ENCODE peak calls at places on chromosomes 2 and 18, in six cellular contexts. U is MCF 10A; Q is BJ; T is Calu3; Z is fibroblast of mammary gland; R is CD8-positive, alpha-beta T cell. S is an unnamed sample.
A peak's percentile ranks its signal among the peaks of the same experiment; 100 is the strongest.

GRCh38 chr18:10139783-10140410 is 226.1 kb downstream of the VAPA start:
- DNase-seq in Z (peak; percentile 72), R (no peak), Q (peak; percentile 39), T (no peak), U (peak; percentile 40), S (no peak)

GRCh38 chr18:37383036-37383788 is 182.4 kb downstream of the CELF4 start:
- DNase-seq in Q (no peak), U (no peak), T (no peak), Z (no peak), R (no peak), S (no peak)

GRCh38 chr2:3040066-3040428 is 337.6 kb downstream of the EIPR1 start:
- DNase-seq in T (no peak), Q (no peak), Z (no peak), U (no peak), R (no peak), S (no peak)

GRCh38 chr2:26850002-26850431 is 2.1 kb downstream of the DPYSL5 start:
- DNase-seq in T (no peak), Q (no peak), U (no peak), R (no peak), Z (no peak), S (no peak)

GRCh38 chr2:127695491-127696472 is 5.5 kb upstream of the SFT2D3 start:
- DNase-seq in R (peak; percentile 65), T (peak; percentile 90), Q (no peak), U (peak; percentile 28), Z (peak; percentile 38), S (no peak)

GRCh38 chr2:68771211-68771721 is 36.7 kb downstream of the ARHGAP25 start:
- DNase-seq in Z (no peak), U (no peak), T (no peak), R (no peak), Q (no peak), S (no peak)

GRCh38 chr2:67604360-67604759 is 207.2 kb downstream of the ETAA1 start:
- DNase-seq in Z (peak; percentile 20), T (no peak), R (no peak), U (no peak), Q (no peak), S (no peak)

GRCh38 chr18:61893971-61894750 is 1.4 kb upstream of the RNF152 start:
- DNase-seq in Z (peak; percentile 41), R (peak; percentile 64), Q (no peak), T (peak; percentile 81), U (peak; percentile 78), S (peak; percentile 83)

GRCh38 chr2:134852518-134852917 is 14.1 kb downstream of the ACMSD start:
- DNase-seq in Q (no peak), R (no peak), Z (no peak), T (no peak), U (no peak), S (no peak)

GRCh38 chr2:9781252-9781651 is 62.0 kb upstream of the TAF1B start:
- DNase-seq in T (no peak), R (no peak), Q (peak; percentile 58), U (peak; percentile 98), Z (no peak), S (no peak)

GRCh38 chr2:95760839-95761525 is 169.2 kb downstream of the TRIM43 start:
- DNase-seq in Z (peak; percentile 88), T (no peak), R (no peak), U (peak; percentile 78), Q (peak; percentile 26), S (no peak)

GRCh38 chr18:33212363-33212762 is 228.2 kb downstream of the CCDC178 start:
- DNase-seq in R (no peak), U (peak; percentile 17), Q (no peak), Z (no peak), T (no peak), S (no peak)

GRCh38 chr2:213036836-213037235 is 114.6 kb downstream of the IKZF2 start:
- DNase-seq in U (no peak), Z (peak; percentile 55), T (no peak), Q (peak; percentile 16), R (no peak), S (no peak)

GRCh38 chr2:220226076-220226475 is 598.6 kb downstream of the SLC4A3 start:
- DNase-seq in Q (no peak), R (no peak), T (no peak), U (no peak), Z (no peak), S (no peak)

GRCh38 chr2:110883401-110883800 is 151.0 kb downstream of the ACOXL start:
- DNase-seq in Q (no peak), T (no peak), R (no peak), U (no peak), Z (no peak), S (no peak)

GRCh38 chr2:43531251-43531650 is 64.6 kb downstream of the THADA start:
- DNase-seq in R (no peak), Z (no peak), U (no peak), Q (no peak), T (no peak), S (no peak)

GRCh38 chr2:85420743-85421705 is 2.5 kb downstream of the SH2D6 start:
- DNase-seq in Z (peak; percentile 77), R (peak; percentile 91), T (peak; percentile 94), U (peak; percentile 96), Q (no peak), S (peak; percentile 93)

DNA sequence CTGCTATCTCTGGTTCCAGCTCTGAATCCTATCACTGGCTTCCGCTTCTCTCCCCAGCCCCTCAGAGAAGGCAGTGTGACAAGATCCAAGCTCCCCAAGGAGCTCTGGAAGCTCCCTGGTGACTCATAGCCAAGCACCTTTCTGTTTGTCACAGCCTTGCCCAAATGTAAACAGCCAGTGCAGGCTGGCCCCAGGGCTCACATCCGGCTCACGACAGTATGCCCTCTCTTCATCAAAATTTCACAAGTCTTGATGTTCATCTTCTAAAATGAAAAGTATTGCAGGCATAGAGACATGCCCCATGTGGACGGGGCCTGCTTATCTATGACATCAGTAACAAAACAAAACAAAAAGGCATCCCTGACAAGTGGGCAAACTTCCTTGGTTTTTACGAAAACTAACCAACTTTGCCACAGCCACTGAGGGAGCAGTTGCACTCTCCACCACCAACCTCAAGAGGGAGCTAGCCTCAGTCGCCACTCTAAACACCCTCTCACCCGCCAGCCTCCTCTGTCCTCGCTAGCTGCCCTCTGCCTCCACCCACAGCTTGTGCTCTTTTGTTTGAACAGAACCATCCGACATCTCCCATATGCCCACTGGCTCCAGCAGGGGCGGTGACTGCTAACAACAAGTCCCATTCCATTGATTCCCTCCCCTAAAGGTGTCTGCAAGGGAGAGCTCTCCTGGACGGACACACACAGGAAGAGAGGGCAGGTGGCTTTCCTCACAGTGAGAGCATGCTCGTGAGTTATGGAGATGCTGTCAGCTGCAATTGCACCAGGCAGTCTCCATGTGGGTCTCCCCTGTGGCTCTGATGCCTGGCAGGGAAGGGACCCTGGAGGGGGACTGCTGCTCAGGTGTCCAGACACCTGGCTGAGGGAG is 71.0 kb upstream of the DAPL1 start:
- DNase-seq in Q (no peak), R (no peak), Z (no peak), U (peak; percentile 25), T (peak; percentile 69), S (no peak)
- TF ChIP-seq CTCF in Q (peak; percentile 8), R (no peak), Z (peak; percentile 13), U (no peak), T (peak; percentile 57), S (peak; percentile 51)

DNA sequence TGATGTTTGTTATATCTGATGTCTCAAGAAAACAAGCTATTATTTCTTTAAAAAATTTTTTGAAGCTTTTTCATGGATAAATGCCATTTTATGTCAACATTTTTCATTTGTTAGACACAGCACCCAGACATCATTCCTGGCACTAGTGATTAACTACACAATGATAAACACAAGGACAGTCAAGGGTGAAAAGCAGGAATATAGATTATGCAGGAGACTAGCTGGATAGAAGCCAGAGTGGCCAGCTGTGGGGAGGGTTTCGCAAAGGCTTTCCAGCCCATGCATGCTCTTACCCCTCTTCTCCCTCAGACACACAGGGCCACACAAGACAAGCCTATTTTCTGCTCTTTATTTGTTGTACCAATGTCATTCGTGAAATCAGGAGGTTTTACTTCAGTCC is 127.1 kb upstream of the TTC39C start:
- DNase-seq in T (no peak), Q (no peak), R (no peak), U (peak; percentile 11), Z (peak; percentile 18), S (no peak)
- TF ChIP-seq CTCF in T (no peak), Q (no peak), R (no peak), U (no peak), Z (no peak), S (no peak)

GRCh38 chr18:56565596-56566355 is 72.6 kb downstream of the TXNL1 start:
- DNase-seq in Z (peak; percentile 97), U (peak; percentile 52), T (peak; percentile 32), R (no peak), Q (peak; percentile 95), S (no peak)

GRCh38 chr18:56560992-56561391 is 77.4 kb downstream of the TXNL1 start:
- DNase-seq in Q (no peak), R (no peak), U (no peak), T (no peak), Z (no peak), S (no peak)

GRCh38 chr18:56565059-56565458 is 73.3 kb downstream of the TXNL1 start:
- DNase-seq in U (no peak), Z (no peak), Q (no peak), T (no peak), R (no peak), S (no peak)

GRCh38 chr18:56562479-56562878 is 75.9 kb downstream of the TXNL1 start:
- DNase-seq in Q (no peak), T (no peak), U (no peak), R (no peak), Z (no peak), S (no peak)

GRCh38 chr18:56563568-56563967 is 74.8 kb downstream of the TXNL1 start:
- DNase-seq in U (peak; percentile 1), Q (no peak), T (no peak), Z (no peak), R (no peak), S (no peak)
- TF ChIP-seq CTCF in U (no peak), Q (no peak), T (no peak), Z (peak; percentile 8), R (no peak), S (peak; percentile 66)

DNA sequence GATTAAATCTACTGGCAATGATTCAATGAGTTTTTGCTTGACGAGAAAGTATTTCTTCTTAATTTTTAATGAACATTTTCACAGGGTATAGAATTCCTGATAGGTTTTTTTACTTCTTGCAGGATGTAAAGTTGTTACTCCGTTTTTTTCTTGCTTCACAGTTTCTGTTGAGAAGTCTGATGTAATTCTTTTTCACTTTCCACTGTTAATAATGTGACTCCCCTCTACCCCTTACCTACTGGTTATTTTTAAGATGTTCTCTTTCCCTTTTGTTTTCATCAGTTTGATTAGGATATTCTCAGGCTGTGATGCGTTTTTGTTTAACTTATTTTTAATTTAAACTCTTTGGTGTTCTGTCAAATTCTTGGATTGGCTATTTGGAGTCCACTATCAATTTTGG is 933.9 kb upstream of the PIK3C3 start:
- DNase-seq in Z (no peak), T (no peak), Q (no peak), U (no peak), R (no peak), S (no peak)
- TF ChIP-seq CTCF in Z (no peak), T (no peak), Q (no peak), U (no peak), R (no peak), S (no peak)

DNA sequence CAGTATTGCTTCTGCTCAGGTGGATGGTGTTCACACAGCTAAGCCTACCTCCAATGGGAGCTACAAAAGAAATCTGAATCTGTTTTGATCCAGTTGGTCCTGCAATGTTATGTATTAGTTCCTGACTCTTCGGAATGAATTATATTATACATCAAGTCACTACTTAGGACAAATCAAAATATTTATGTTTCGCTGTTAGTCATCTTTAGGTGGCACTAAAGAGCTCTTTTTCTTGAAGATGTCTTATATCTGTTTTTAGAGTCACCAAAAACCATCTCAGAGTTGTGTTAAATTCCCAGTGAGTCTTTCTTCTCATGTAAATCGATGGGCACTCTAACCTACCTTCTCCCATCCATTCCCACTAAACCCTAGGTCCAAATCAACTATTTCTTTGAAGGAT is 2.2 kb downstream of the DNER start:
- DNase-seq in Q (no peak), R (no peak), Z (peak; percentile 22), U (peak; percentile 17), T (no peak), S (no peak)
- TF ChIP-seq CTCF in Q (peak; percentile 12), R (no peak), Z (peak; percentile 23), U (no peak), T (peak; percentile 22), S (no peak)

GRCh38 chr2:39068757-39069515 is 51.9 kb downstream of the SOS1 start:
- DNase-seq in Z (peak; percentile 23), R (no peak), T (no peak), Q (no peak), U (peak; percentile 44), S (no peak)
- TF ChIP-seq CTCF in Z (no peak), R (peak; percentile 24), T (no peak), Q (peak; percentile 3), U (no peak), S (peak; percentile 37)

S was measured in type B pancreatic cell.